ENCODE peak calls at places on chromosome 10, in eight cellular contexts. T is endodermal cell, N is hepatocyte, D is astrocyte of the cerebellum, G is adrenal gland, K is retinal pigment epithelial cell, L is AG09309, O is OCI-LY7. Z is an unnamed sample.

GRCh38 chr10:79148452-79149344 is 79.9 kb downstream of the ZMIZ1 start:
- DNase-seq in T (no peak), N (peak), D (no peak), G (peak), K (no peak), L (no peak), O (no peak), Z (peak)

GRCh38 chr10:123140983-123141390 is 5.2 kb downstream of the HMX3 start:
- DNase-seq in T (no peak), N (no peak), D (no peak), G (no peak), K (no peak), L (no peak), O (no peak), Z (no peak)

GRCh38 chr10:123587110-123587509 is 79.0 kb upstream of the GPR26 start:
- DNase-seq in T (no peak), N (no peak), D (no peak), G (no peak), K (no peak), L (no peak), O (no peak), Z (no peak)

GRCh38 chr10:15112657-15113056 is 15.5 kb downstream of the RPP38 start:
- DNase-seq in T (peak), N (no peak), D (no peak), G (no peak), K (no peak), L (no peak), O (no peak), Z (no peak)

GRCh38 chr10:132592790-132593788 is 55.5 kb downstream of the INPP5A start:
- DNase-seq in T (no peak), N (no peak), D (no peak), G (no peak), K (no peak), L (no peak), O (peak), Z (peak)

GRCh38 chr10:81002382-81002781 is 464.7 kb downstream of the SH2D4B start:
- DNase-seq in T (no peak), N (no peak), D (no peak), G (no peak), K (no peak), L (no peak), O (no peak), Z (no peak)

GRCh38 chr10:70191161-70191770 is 21.0 kb upstream of the SAR1A start:
- DNase-seq in T (no peak), N (no peak), D (no peak), G (no peak), K (no peak), L (no peak), O (no peak), Z (peak)

GRCh38 chr10:103413540-103413939 is 17.1 kb downstream of the PDCD11 start:
- DNase-seq in T (no peak), N (no peak), D (no peak), G (no peak), K (no peak), L (no peak), O (no peak), Z (no peak)

GRCh38 chr10:80498833-80499671 is 38.6 kb upstream of the SH2D4B start:
- DNase-seq in T (peak), N (peak), D (peak), G (peak), K (peak), L (peak), O (no peak), Z (peak)

GRCh38 chr10:122056431-122057094 is 67.6 kb downstream of the TACC2 start:
- DNase-seq in T (no peak), N (peak), D (no peak), G (no peak), K (no peak), L (no peak), O (no peak), Z (no peak)

GRCh38 chr10:71085689-71086438 is 126.5 kb upstream of the UNC5B start:
- DNase-seq in T (peak), N (peak), D (no peak), G (no peak), K (no peak), L (no peak), O (no peak), Z (no peak)

GRCh38 chr10:103968441-103969391 is 1.8 kb downstream of the SLK start:
- DNase-seq in T (no peak), N (no peak), D (no peak), G (no peak), K (no peak), L (no peak), O (peak), Z (peak)

GRCh38 chr10:17213646-17214349 is 12.3 kb upstream of the TRDMT1 start:
- DNase-seq in T (no peak), N (no peak), D (no peak), G (no peak), K (no peak), L (no peak), O (no peak), Z (peak)

GRCh38 chr10:88395677-88396076 is 187.4 kb downstream of the RNLS start:
- DNase-seq in T (no peak), N (no peak), D (no peak), G (no peak), K (no peak), L (no peak), O (peak), Z (peak)

GRCh38 chr10:48231699-48232315 is 42.7 kb downstream of the FRMPD2 start:
- DNase-seq in T (no peak), N (no peak), D (no peak), G (no peak), K (no peak), L (no peak), O (no peak), Z (no peak)

GRCh38 chr10:19816420-19817250 is at the start of gene PLXDC2:
- DNase-seq in T (peak), N (peak), D (peak), G (peak), K (no peak), L (no peak), O (no peak), Z (peak)

GRCh38 chr10:3906511-3907111 is 121.6 kb upstream of the KLF6 start:
- DNase-seq in T (no peak), N (peak), D (peak), G (no peak), K (no peak), L (no peak), O (no peak), Z (no peak)

GRCh38 chr10:102649770-102650654 is 5.7 kb downstream of the TRIM8 start:
- DNase-seq in T (no peak), N (no peak), D (no peak), G (no peak), K (no peak), L (no peak), O (peak), Z (no peak)

GRCh38 chr10:84429926-84430520 is 101.6 kb downstream of the CCSER2 start:
- DNase-seq in T (peak), N (peak), D (no peak), G (peak), K (no peak), L (no peak), O (peak), Z (peak)

GRCh38 chr10:24952701-24953349 is 419 bp upstream of the PRTFDC1 start:
- DNase-seq in T (peak), N (peak), D (no peak), G (peak), K (no peak), L (no peak), O (no peak), Z (peak)

GRCh38 chr10:48249004-48249762 is 25.3 kb downstream of the FRMPD2 start:
- DNase-seq in T (peak), N (no peak), D (no peak), G (no peak), K (no peak), L (no peak), O (no peak), Z (no peak)

GRCh38 chr10:34343764-34344163 is 471.3 kb downstream of the PARD3 start:
- DNase-seq in T (no peak), N (no peak), D (no peak), G (no peak), K (no peak), L (no peak), O (no peak), Z (peak)

GRCh38 chr10:18737841-18738240 is 78.6 kb downstream of the ARL5B start:
- DNase-seq in T (no peak), N (no peak), D (peak), G (no peak), K (no peak), L (peak), O (no peak), Z (peak)

GRCh38 chr10:119243478-119243877 is 36.1 kb downstream of the GRK5 start:
- DNase-seq in T (no peak), N (no peak), D (no peak), G (no peak), K (no peak), L (no peak), O (no peak), Z (no peak)

GRCh38 chr10:11018426-11018818 is 750 bp downstream of the CELF2 start:
- DNase-seq in T (peak), N (peak), D (no peak), G (peak), K (no peak), L (no peak), O (no peak), Z (no peak)

GRCh38 chr10:59825932-59826331 is 72.7 kb upstream of the MRLN start:
- DNase-seq in T (no peak), N (no peak), D (no peak), G (no peak), K (no peak), L (no peak), O (no peak), Z (peak)

GRCh38 chr10:43899224-43899959 is 250.7 kb upstream of the ZNF32 start:
- DNase-seq in T (no peak), N (no peak), D (no peak), G (no peak), K (no peak), L (no peak), O (no peak), Z (no peak)

GRCh38 chr10:113543455-113543955 is 9.3 kb upstream of the HABP2 start:
- DNase-seq in T (no peak), N (no peak), D (no peak), G (no peak), K (no peak), L (no peak), O (no peak), Z (no peak)

GRCh38 chr10:102718220-102718619 is 3.8 kb downstream of the SFXN2 start:
- DNase-seq in T (peak), N (peak), D (no peak), G (no peak), K (no peak), L (no peak), O (no peak), Z (peak)

GRCh38 chr10:28381903-28382347 is 79.1 kb upstream of the MPP7 start:
- DNase-seq in T (peak), N (peak), D (peak), G (peak), K (peak), L (peak), O (peak), Z (peak)

GRCh38 chr10:32693441-32693979 is 247.6 kb downstream of the CCDC7 start:
- DNase-seq in T (no peak), N (no peak), D (no peak), G (no peak), K (no peak), L (no peak), O (no peak), Z (no peak)

GRCh38 chr10:86266446-86267242 is 100.0 kb downstream of the GRID1 start:
- DNase-seq in T (peak), N (no peak), D (no peak), G (no peak), K (no peak), L (no peak), O (no peak), Z (no peak)

GRCh38 chr10:90288403-90288933 is 569.4 kb downstream of the HTR7 start:
- DNase-seq in T (peak), N (no peak), D (peak), G (no peak), K (no peak), L (no peak), O (no peak), Z (peak)
- TF ChIP-seq CTCF in T (peak), N (peak), D (peak), G (peak), K (peak), L (no peak), O (no peak), Z (peak)

GRCh38 chr10:101090597-101090996 is 28.8 kb downstream of the KAZALD1 start:
- DNase-seq in T (no peak), N (no peak), D (no peak), G (no peak), K (no peak), L (no peak), O (no peak), Z (no peak)
- H3K4me3 ChIP-seq in T (no peak), N (no peak), D (no peak), G (no peak), K (no peak), L (no peak), O (no peak), Z (no peak)

DNA sequence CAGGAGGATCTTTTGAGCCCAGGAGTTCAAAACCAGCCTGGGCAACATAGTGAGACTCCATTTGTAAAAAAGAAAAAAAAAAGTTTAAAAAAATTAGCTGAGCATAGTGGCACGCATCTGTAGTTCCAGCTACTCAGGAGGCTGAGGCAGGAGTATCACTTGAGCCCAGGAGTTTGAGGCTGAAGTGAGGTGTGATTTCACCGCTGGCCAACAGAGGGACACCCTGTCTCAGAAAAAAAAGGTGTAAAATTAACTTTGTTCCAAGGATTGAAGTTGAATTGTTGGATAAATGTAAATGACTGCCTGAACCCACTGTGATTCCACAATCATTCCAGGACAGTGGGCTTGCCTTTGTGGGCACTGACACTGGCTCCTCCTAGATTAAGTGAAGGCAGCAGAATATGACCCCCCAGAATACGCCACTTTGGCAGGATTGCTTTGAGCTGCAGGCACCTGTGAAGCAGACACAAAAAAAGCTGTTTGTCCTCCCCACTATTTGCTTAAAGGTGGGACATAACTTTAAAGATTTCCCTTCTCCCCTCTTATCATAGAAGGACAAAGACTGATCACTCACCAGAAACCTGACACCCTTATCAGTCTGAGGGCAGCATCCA is 57.2 kb upstream of the FOXI2 start:
- DNase-seq in T (peak), N (no peak), D (no peak), G (no peak), K (no peak), L (no peak), O (peak), Z (no peak)
- TF ChIP-seq CTCF in T (peak), N (peak), D (peak), G (no peak), K (peak), L (no peak), O (peak), Z (peak)

GRCh38 chr10:6457376-6457775 is 122.7 kb downstream of the PRKCQ start:
- DNase-seq in T (no peak), N (no peak), D (no peak), G (no peak), K (no peak), L (no peak), O (no peak), Z (no peak)
- H3K4me3 ChIP-seq in T (no peak), N (no peak), D (no peak), G (no peak), K (no peak), L (no peak), O (no peak), Z (no peak)

DNA sequence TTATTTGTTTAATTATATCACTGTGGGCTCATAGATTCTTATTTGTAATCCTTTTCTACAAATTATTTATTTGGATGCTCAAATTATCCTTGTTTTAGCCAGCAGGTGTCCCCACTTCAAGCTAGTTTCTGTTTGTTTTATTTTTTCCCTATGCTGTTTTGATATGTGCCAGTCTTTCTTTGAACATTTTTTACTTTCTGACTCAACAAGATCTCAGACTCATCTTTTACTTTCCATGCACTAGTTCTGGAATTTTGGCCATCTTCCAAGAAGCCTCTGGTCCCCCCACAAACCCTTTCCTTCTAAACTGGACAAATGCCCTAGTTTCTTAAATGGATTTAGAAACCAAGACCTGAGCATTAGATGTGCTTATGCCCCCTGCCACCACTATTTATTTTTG is 11.5 kb upstream of the MRPS16 start:
- DNase-seq in T (no peak), N (peak), D (no peak), G (no peak), K (no peak), L (peak), O (peak), Z (peak)
- TF ChIP-seq CTCF in T (peak), N (peak), D (peak), G (peak), K (peak), L (peak), O (peak), Z (peak)

GRCh38 chr10:5596611-5597341 is 69.6 kb downstream of the ASB13 start:
- DNase-seq in T (no peak), N (no peak), D (no peak), G (no peak), K (no peak), L (no peak), O (no peak), Z (no peak)
- H3K4me3 ChIP-seq in T (no peak), N (no peak), D (no peak), G (no peak), K (no peak), L (no peak), O (no peak), Z (no peak)

DNA sequence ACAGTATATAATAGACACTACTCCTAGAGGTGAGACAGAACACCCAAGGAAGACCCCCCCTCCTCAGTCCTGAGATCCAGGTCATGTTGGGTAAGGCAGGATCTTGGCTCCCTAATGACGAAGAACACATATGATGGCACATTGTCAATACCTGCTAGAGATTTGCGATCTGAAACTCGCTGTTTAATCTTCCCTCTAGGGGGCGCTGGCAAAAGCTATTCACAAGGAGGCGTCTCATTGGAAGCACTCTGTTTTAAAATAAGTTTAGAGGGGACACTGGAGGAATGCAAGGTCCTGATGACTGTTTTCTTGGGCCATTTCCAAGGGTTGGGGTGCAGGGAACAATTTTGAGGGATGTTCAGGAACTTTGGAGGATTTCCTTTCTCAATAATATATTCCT is 1013.7 kb upstream of the MBL2 start:
- DNase-seq in T (peak), N (no peak), D (no peak), G (no peak), K (no peak), L (no peak), O (peak), Z (no peak)
- TF ChIP-seq CTCF in T (peak), N (no peak), D (no peak), G (no peak), K (peak), L (no peak), O (peak), Z (no peak)

DNA sequence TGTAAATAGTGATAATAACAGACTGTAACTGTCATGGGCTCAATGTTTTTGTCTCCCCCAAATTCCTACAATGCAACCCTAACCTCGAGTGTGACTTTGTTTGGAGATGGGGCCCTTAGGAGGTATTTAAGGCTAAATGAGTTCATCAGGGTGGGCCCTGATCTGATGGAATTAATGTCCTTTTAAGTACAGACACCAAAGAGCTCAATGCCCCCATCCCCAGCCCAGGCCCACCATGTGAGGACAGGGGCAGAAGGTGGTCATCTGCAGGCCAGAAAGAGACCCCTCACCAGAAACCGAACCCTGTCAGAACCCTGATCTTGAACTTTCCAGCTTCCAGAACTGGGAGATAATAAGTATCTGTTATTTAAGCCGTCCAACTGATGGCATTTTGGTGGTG is 83.2 kb downstream of the PIP4K2A start:
- DNase-seq in T (no peak), N (no peak), D (no peak), G (no peak), K (no peak), L (no peak), O (no peak), Z (no peak)
- H3K4me3 ChIP-seq in T (no peak), N (no peak), D (no peak), G (no peak), K (no peak), L (no peak), O (no peak), Z (no peak)

Z was measured in cardiac fibroblast.